ENCODE peak calls at places on chromosomes 11 and 22, in six cellular contexts. W is upper lobe of right lung, R is GM23248, H is body of pancreas, L is brain microvascular endothelial cell, B is psoas muscle. N is an unnamed sample.

GRCh38 chr22:30538280-30538679 is 8.3 kb downstream of the SEC14L6 start:
- DNase-seq in B (no peak), H (no peak), R (peak), L (peak), W (no peak), N (no peak)

GRCh38 chr22:43173976-43174720 is 12.8 kb downstream of the TTLL12 start:
- DNase-seq in H (no peak), L (no peak), W (no peak), B (no peak), R (no peak), N (no peak)

GRCh38 chr11:6604081-6604626 is 580 bp downstream of the ILK start:
- DNase-seq in H (peak), W (no peak), B (no peak), L (peak), R (peak), N (peak)

GRCh38 chr11:82547163-82547560 is 186.5 kb downstream of the FAM181B start:
- DNase-seq in R (no peak), H (no peak), W (no peak), B (no peak), L (no peak), N (peak)

GRCh38 chr11:27718853-27719574 is 18.8 kb upstream of the BDNF start:
- DNase-seq in R (peak), H (peak), W (peak), B (no peak), L (no peak), N (no peak)

GRCh38 chr11:3773180-3773579 is 24.2 kb downstream of the NUP98 start:
- DNase-seq in H (no peak), W (no peak), B (no peak), R (no peak), L (no peak), N (no peak)

GRCh38 chr11:130725417-130726233 is 190.7 kb downstream of the SNX19 start:
- DNase-seq in R (peak), W (no peak), L (no peak), H (no peak), B (no peak), N (no peak)

GRCh38 chr22:46027219-46028068 is 50.5 kb upstream of the WNT7B start:
- DNase-seq in B (peak), R (peak), L (no peak), W (peak), H (peak), N (no peak)

GRCh38 chr11:69463181-69463891 is 18.1 kb upstream of the LINC01488 start:
- DNase-seq in B (peak), H (no peak), W (no peak), L (peak), R (peak), N (no peak)

GRCh38 chr22:50267591-50268390 is 2.4 kb downstream of the MAPK11 start:
- DNase-seq in B (peak), W (peak), L (no peak), R (peak), H (peak), N (no peak)

GRCh38 chr11:843818-844692 is 1.4 kb downstream of the TSPAN4 start:
- DNase-seq in H (peak), L (peak), B (peak), R (peak), W (peak), N (peak)

GRCh38 chr11:844693-845644 is 2.3 kb downstream of the TSPAN4 start:
- DNase-seq in B (peak), R (peak), W (peak), H (peak), L (no peak), N (peak)

GRCh38 chr11:846496-847098 is 3.9 kb downstream of the TSPAN4 start:
- DNase-seq in B (no peak), L (no peak), W (no peak), R (peak), H (no peak), N (no peak)

GRCh38 chr11:847876-848275 is 5.2 kb downstream of the TSPAN4 start:
- DNase-seq in H (no peak), W (no peak), L (no peak), B (no peak), R (no peak), N (no peak)

GRCh38 chr11:845872-846271 is 3.2 kb downstream of the TSPAN4 start:
- DNase-seq in H (no peak), L (no peak), W (no peak), B (no peak), R (peak), N (no peak)
- H3K4me3 ChIP-seq in H (no peak), L (peak), W (peak), B (no peak), R (peak), N (peak)

DNA sequence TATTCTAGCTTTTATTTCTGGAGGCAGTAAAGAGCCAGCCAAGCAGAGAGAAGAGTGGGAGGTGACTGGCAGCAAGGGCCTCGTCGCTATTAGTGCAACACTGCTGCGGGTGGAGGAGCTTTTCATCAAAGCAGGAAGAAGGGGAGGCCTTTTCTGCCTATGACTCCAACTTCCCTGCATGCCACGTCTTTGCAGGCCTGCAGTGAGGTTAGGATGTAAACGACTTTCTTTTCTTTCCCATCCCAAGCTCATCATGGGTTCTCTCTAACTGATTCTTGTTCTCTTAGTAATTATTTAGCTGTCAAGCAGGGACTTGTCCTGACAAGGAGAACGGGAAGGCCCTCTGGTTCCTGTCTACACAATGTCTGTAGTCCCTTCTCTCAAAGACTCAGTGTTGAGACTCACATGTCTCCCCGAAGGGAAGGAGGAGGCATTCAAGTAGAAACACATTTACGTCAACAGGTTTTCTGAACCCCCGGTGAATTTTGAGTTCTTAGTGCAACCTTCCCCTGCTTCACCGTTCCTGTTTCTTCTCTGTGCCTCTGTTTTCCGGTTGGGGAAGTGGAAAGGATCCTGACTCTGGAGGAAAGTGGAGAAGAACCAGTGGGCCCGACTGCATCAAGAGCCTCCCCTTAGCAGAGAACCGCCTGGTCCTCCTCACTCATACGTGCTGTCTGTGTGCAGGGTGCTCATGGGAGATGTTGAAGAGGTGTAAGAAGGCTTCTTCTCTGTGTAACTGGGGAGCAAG is 56.9 kb downstream of the PACS1 start:
- DNase-seq in B (peak), H (peak), W (peak), R (peak), L (peak), N (peak)
- H3K4me3 ChIP-seq in B (peak), H (no peak), W (no peak), R (peak), L (no peak), N (no peak)

GRCh38 chr22:37324340-37325023 is 42.2 kb downstream of the CYTH4 start:
- DNase-seq in H (no peak), L (no peak), B (no peak), R (peak), W (peak), N (no peak)

GRCh38 chr22:37328017-37328416 is 45.7 kb downstream of the CYTH4 start:
- DNase-seq in L (peak), B (no peak), R (peak), W (no peak), H (no peak), N (peak)

GRCh38 chr22:37326726-37327125 is 44.4 kb downstream of the CYTH4 start:
- DNase-seq in L (no peak), R (no peak), B (no peak), H (peak), W (peak), N (no peak)

GRCh38 chr22:37321288-37321687 is 39.0 kb downstream of the CYTH4 start:
- DNase-seq in H (no peak), R (peak), W (no peak), B (no peak), L (no peak), N (no peak)

GRCh38 chr22:37325024-37325395 is 42.7 kb downstream of the CYTH4 start:
- DNase-seq in L (no peak), W (peak), H (no peak), R (no peak), B (no peak), N (no peak)
- H3K4me3 ChIP-seq in L (peak), W (no peak), H (no peak), R (peak), B (no peak), N (peak)

DNA sequence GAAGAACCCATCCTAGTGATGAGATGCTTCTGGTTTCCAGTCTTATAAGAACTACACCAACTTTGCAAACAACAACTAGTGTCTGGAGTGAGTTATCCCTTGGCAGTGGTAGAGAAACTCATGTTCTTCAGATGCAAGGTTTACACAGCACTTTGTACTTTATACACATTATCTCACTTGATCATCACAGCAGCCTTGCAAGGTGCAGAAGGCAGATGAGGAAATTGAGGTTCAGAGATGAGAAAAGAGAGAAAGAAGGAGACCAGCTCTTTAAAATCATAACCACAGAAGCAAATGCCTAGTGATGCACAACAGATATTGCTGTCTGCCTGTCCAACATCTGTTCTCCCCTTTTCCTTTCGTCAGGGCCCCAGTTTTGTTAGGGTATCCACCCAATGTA is 16.7 kb upstream of the CD44 start:
- DNase-seq in L (no peak), R (no peak), W (no peak), H (no peak), B (no peak), N (no peak)
- H3K4me3 ChIP-seq in L (no peak), R (no peak), W (no peak), H (no peak), B (no peak), N (no peak)

DNA sequence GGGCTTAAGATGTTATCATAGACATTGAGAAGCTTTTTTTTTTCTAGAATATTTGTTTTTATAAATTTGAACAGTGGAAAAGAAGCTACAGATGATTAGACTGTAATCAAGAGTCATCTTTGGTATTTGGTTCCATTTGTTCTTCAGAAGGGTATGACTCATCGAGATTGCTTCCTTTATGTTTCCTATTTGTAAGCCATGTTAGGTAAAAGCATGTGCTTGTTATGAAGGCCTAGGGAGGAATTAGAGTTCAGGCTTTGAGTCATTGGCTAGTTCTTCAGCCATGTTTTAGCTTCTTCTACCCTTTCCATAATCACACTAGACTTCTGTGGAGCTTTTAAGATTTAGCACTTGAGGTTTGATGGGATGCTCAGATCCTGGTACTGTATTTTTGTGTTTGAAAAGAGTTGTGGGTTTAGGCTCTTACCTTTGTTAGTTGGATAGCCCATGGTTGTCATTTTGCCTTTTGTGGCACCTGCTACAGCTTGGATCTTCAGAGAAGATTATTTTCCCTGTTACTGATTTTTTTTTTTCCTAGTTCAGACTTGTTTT is 44.3 kb downstream of the POLD3 start:
- DNase-seq in L (peak), W (no peak), B (no peak), R (peak), H (no peak), N (peak)
- H3K4me3 ChIP-seq in L (no peak), W (no peak), B (no peak), R (no peak), H (no peak), N (no peak)

N was measured in skeletal muscle cell.